ENCODE peak calls at places on chromosome 20, in seven cellular contexts. H is GM12891; O is activated CD8-positive, alpha-beta memory T cell treated with anti-CD3 and anti-CD28 coated beads, Interleukin-2, amount 10 ng/mL, durations not matched to agents 7 days and 5 days; W is AG08395; Q is NAMALWA; S is mesothelial cell of epicardium; Y is Right ventricle myocardium superior. I is an unnamed sample.
A peak's percentile ranks its signal among the peaks of the same experiment; 100 is the strongest.

GRCh38 chr20:37956099-37956498 is 53.2 kb downstream of the VSTM2L start:
- DNase-seq in W (no peak), Y (no peak), S (no peak), Q (no peak), H (no peak), O (peak; percentile 9), I (no peak)

GRCh38 chr20:12594410-12595130 is 414.2 kb upstream of the SPTLC3 start:
- DNase-seq in O (no peak), W (no peak), Y (no peak), H (no peak), S (no peak), Q (peak; percentile 39), I (no peak)

GRCh38 chr20:59001068-59001448 is 6.0 kb downstream of the CTSZ start:
- DNase-seq in S (no peak), H (no peak), Y (no peak), W (no peak), Q (no peak), O (no peak), I (peak; percentile 76)

GRCh38 chr20:53736122-53736756 is 142.6 kb upstream of the ZNF217 start:
- DNase-seq in O (no peak), W (no peak), Q (no peak), S (no peak), H (no peak), Y (no peak), I (peak; percentile 32)

GRCh38 chr20:48841861-48842529 is 14.2 kb upstream of the PREX1 start:
- DNase-seq in Q (peak; percentile 39), W (peak; percentile 88), H (no peak), Y (no peak), O (no peak), S (no peak), I (no peak)

GRCh38 chr20:58450259-58450658 is 61.2 kb downstream of the VAPB start:
- DNase-seq in Q (no peak), H (no peak), Y (no peak), S (no peak), W (no peak), O (no peak), I (no peak)

GRCh38 chr20:47927944-47928343 is 142.7 kb upstream of the SULF2 start:
- DNase-seq in O (no peak), S (no peak), W (no peak), Y (no peak), Q (peak; percentile 26), H (no peak), I (peak; percentile 92)

GRCh38 chr20:40108321-40108720 is 580.7 kb downstream of the MAFB start:
- DNase-seq in O (no peak), S (no peak), Y (no peak), H (no peak), Q (no peak), W (no peak), I (no peak)

GRCh38 chr20:6886065-6886729 is 118.7 kb downstream of the BMP2 start:
- DNase-seq in Q (no peak), S (no peak), W (no peak), Y (no peak), H (no peak), O (no peak), I (no peak)

GRCh38 chr20:54021446-54022235 is 48.8 kb downstream of the BCAS1 start:
- DNase-seq in H (no peak), Q (no peak), S (no peak), O (no peak), Y (no peak), W (no peak), I (no peak)

GRCh38 chr20:51928931-51929330 is 126.6 kb upstream of the SALL4 start:
- DNase-seq in Y (no peak), Q (no peak), O (no peak), H (no peak), W (no peak), S (no peak), I (no peak)

GRCh38 chr20:63706852-63707557 is 771 bp downstream of the ARFRP1 start:
- DNase-seq in S (peak; percentile 37), Q (peak; percentile 68), W (peak; percentile 51), Y (peak; percentile 56), O (peak; percentile 80), H (peak; percentile 68), I (peak; percentile 91)

GRCh38 chr20:10793741-10794140 is 119.9 kb upstream of the JAG1 start:
- DNase-seq in Q (no peak), W (no peak), S (no peak), O (no peak), Y (no peak), H (no peak), I (no peak)

GRCh38 chr20:2696646-2697045 is 4.1 kb downstream of the EBF4 start:
- DNase-seq in S (no peak), O (peak; percentile 22), Y (no peak), W (no peak), H (no peak), Q (no peak), I (no peak)

GRCh38 chr20:59268827-59269226 is 31.6 kb upstream of the EDN3 start:
- DNase-seq in S (no peak), O (no peak), W (no peak), Q (no peak), H (no peak), Y (no peak), I (no peak)

GRCh38 chr20:43915209-43916072 is 789 bp downstream of the TOX2 start:
- DNase-seq in S (no peak), W (peak; percentile 41), O (no peak), Y (no peak), Q (no peak), H (no peak), I (peak; percentile 87)

GRCh38 chr20:58374906-58375760 is 13.9 kb upstream of the VAPB start:
- DNase-seq in W (peak; percentile 45), Q (no peak), Y (no peak), H (no peak), S (no peak), O (no peak), I (peak; percentile 55)

GRCh38 chr20:50403565-50404418 is 106.4 kb upstream of the PTPN1 start:
- DNase-seq in Y (no peak), W (no peak), O (no peak), Q (no peak), S (no peak), H (no peak), I (no peak)

GRCh38 chr20:48722737-48723191 is 105.0 kb downstream of the PREX1 start:
- DNase-seq in O (peak; percentile 52), Y (no peak), S (no peak), H (no peak), W (peak; percentile 71), Q (peak; percentile 48), I (peak; percentile 73)

GRCh38 chr20:24786646-24787045 is 162.4 kb upstream of the CST7 start:
- DNase-seq in O (no peak), H (no peak), Y (no peak), S (no peak), W (no peak), Q (no peak), I (no peak)

GRCh38 chr20:54176610-54177009 is 2.8 kb upstream of the CYP24A1 start:
- DNase-seq in S (no peak), H (no peak), Q (no peak), O (no peak), W (no peak), Y (no peak), I (no peak)

GRCh38 chr20:61980647-61981583 is 84.8 kb downstream of the TAF4 start:
- DNase-seq in O (no peak), S (no peak), W (peak; percentile 57), Y (peak; percentile 71), H (peak; percentile 48), Q (peak; percentile 40), I (peak; percentile 84)

GRCh38 chr20:9218412-9219001 is 149.6 kb downstream of the PLCB4 start:
- DNase-seq in Y (no peak), W (peak; percentile 45), S (no peak), O (no peak), Q (no peak), H (no peak), I (no peak)

GRCh38 chr20:62921119-62921687 is 5.1 kb downstream of the DIDO1 start:
- DNase-seq in Y (no peak), S (no peak), W (peak; percentile 58), O (peak; percentile 82), H (no peak), Q (peak; percentile 78), I (peak; percentile 76)

GRCh38 chr20:49400410-49400809 is 82.1 kb downstream of the KCNB1 start:
- DNase-seq in O (no peak), W (no peak), S (no peak), Q (no peak), Y (peak; percentile 47), H (no peak), I (peak; percentile 63)

GRCh38 chr20:54622338-54623280 is 147.2 kb downstream of the DOK5 start:
- DNase-seq in Y (no peak), Q (no peak), O (no peak), W (no peak), S (no peak), H (no peak), I (no peak)

GRCh38 chr20:40009542-40009941 is 679.5 kb downstream of the MAFB start:
- DNase-seq in Y (no peak), S (no peak), O (no peak), Q (no peak), W (no peak), H (no peak), I (no peak)

GRCh38 chr20:1941226-1941625 is 46.0 kb downstream of the SIRPA start:
- DNase-seq in Q (no peak), Y (peak; percentile 62), S (no peak), O (no peak), W (peak; percentile 75), H (no peak), I (peak; percentile 83)

GRCh38 chr20:23515250-23515939 is 24.5 kb downstream of the CST8 start:
- DNase-seq in Y (no peak), O (no peak), H (no peak), W (no peak), S (no peak), Q (no peak), I (no peak)

GRCh38 chr20:37519508-37520416 is 1.3 kb upstream of the NNAT start:
- DNase-seq in S (no peak), O (no peak), H (no peak), Q (peak; percentile 28), W (no peak), Y (peak; percentile 53), I (peak; percentile 83)

GRCh38 chr20:24984963-24985640 is 7.4 kb downstream of the APMAP start:
- DNase-seq in W (no peak), O (peak; percentile 33), Q (no peak), Y (no peak), S (no peak), H (no peak), I (no peak)

GRCh38 chr20:44683263-44684046 is 31.7 kb upstream of the CCN5 start:
- DNase-seq in S (no peak), O (peak; percentile 82), Y (no peak), H (peak; percentile 74), W (peak; percentile 71), Q (peak; percentile 84), I (peak; percentile 83)